ENCODE peak calls at places on chromosomes 3 and 15, in seven cellular contexts. J is K562, V is SK-N-SH, O is GM12878, C is HCT116, Q is HepG2, K is H1. N is an unnamed sample.

GRCh38 chr15:70867911-70868467 is 14.0 kb upstream of the LARP6 start:
- DNase-seq in J (no peak), V (peak), O (no peak), C (no peak), Q (no peak), K (no peak), N (no peak)

GRCh38 chr3:189324538-189325138 is 152.9 kb downstream of the TPRG1 start:
- DNase-seq in J (no peak), V (no peak), O (peak), C (peak), Q (peak), K (no peak), N (no peak)

GRCh38 chr3:187186801-187187421 is 10.4 kb upstream of the RTP1 start:
- DNase-seq in J (peak), V (no peak), O (no peak), C (no peak), Q (peak), K (no peak), N (no peak)

GRCh38 chr15:90667063-90667754 is 49.9 kb upstream of the BLM start:
- DNase-seq in J (no peak), V (no peak), O (no peak), C (no peak), Q (no peak), K (no peak), N (no peak)

GRCh38 chr3:64859625-64860590 is 172.1 kb upstream of the ADAMTS9 start:
- DNase-seq in J (no peak), V (no peak), O (no peak), C (no peak), Q (no peak), K (no peak), N (no peak)

GRCh38 chr15:98719169-98719515 is 70.8 kb downstream of the IGF1R start:
- DNase-seq in J (no peak), V (no peak), O (no peak), C (no peak), Q (no peak), K (no peak), N (no peak)

GRCh38 chr3:172972717-172973116 is 168.3 kb downstream of the SPATA16 start:
- DNase-seq in J (no peak), V (no peak), O (no peak), C (no peak), Q (no peak), K (no peak), N (no peak)

GRCh38 chr15:47473857-47474256 is 243.4 kb upstream of the SEMA6D start:
- DNase-seq in J (no peak), V (no peak), O (no peak), C (no peak), Q (no peak), K (no peak), N (no peak)

GRCh38 chr3:63508775-63509174 is 143.7 kb upstream of the SNTN start:
- DNase-seq in J (no peak), V (no peak), O (no peak), C (no peak), Q (no peak), K (no peak), N (no peak)

GRCh38 chr3:111732248-111732879 is 126.7 kb upstream of the PHLDB2 start:
- DNase-seq in J (no peak), V (no peak), O (no peak), C (no peak), Q (peak), K (no peak), N (peak)

GRCh38 chr3:106013971-106014370 is 145.2 kb upstream of the CBLB start:
- DNase-seq in J (peak), V (no peak), O (no peak), C (no peak), Q (no peak), K (no peak), N (no peak)

GRCh38 chr3:186107148-186108105 is 1.5 kb downstream of the ETV5 start:
- DNase-seq in J (peak), V (peak), O (no peak), C (peak), Q (peak), K (peak), N (peak)

GRCh38 chr15:63668601-63669000 is 71.4 kb downstream of the FBXL22 start:
- DNase-seq in J (no peak), V (no peak), O (no peak), C (no peak), Q (no peak), K (no peak), N (no peak)

GRCh38 chr3:27590437-27591320 is 106.5 kb upstream of the SLC4A7 start:
- DNase-seq in J (no peak), V (no peak), O (no peak), C (no peak), Q (no peak), K (no peak), N (no peak)

GRCh38 chr3:8764528-8764927 is 4.9 kb downstream of the OXTR start:
- DNase-seq in J (no peak), V (no peak), O (no peak), C (no peak), Q (no peak), K (peak), N (no peak)

GRCh38 chr3:32557640-32558352 is 12.9 kb downstream of the DYNC1LI1 start:
- DNase-seq in J (no peak), V (no peak), O (no peak), C (no peak), Q (peak), K (no peak), N (peak)

GRCh38 chr3:50562866-50563265 is 4.7 kb downstream of the C3orf18 start:
- DNase-seq in J (no peak), V (no peak), O (no peak), C (no peak), Q (no peak), K (no peak), N (no peak)

GRCh38 chr3:186519021-186519658 is 25.0 kb downstream of the CRYGS start:
- DNase-seq in J (no peak), V (no peak), O (peak), C (no peak), Q (no peak), K (no peak), N (no peak)

GRCh38 chr3:4540267-4540666 is 47.1 kb downstream of the ITPR1 start:
- DNase-seq in J (no peak), V (no peak), O (no peak), C (no peak), Q (no peak), K (no peak), N (no peak)

GRCh38 chr15:39127151-39127815 is 453.6 kb upstream of the THBS1 start:
- DNase-seq in J (no peak), V (no peak), O (no peak), C (no peak), Q (no peak), K (no peak), N (no peak)

GRCh38 chr15:78726870-78727551 is 84.3 kb downstream of the ADAMTS7 start:
- DNase-seq in J (peak), V (peak), O (no peak), C (peak), Q (peak), K (peak), N (peak)

GRCh38 chr15:91320106-91320505 is 220.0 kb downstream of the SV2B start:
- DNase-seq in J (no peak), V (no peak), O (no peak), C (no peak), Q (no peak), K (no peak), N (no peak)

GRCh38 chr3:71587958-71588357 is 4.4 kb upstream of the FOXP1 start:
- DNase-seq in J (no peak), V (no peak), O (no peak), C (no peak), Q (no peak), K (no peak), N (no peak)

GRCh38 chr3:172369590-172370259 is 78.5 kb downstream of the GHSR start:
- DNase-seq in J (no peak), V (no peak), O (no peak), C (no peak), Q (no peak), K (no peak), N (no peak)

GRCh38 chr15:57562220-57562769 is 29.4 kb upstream of the MYZAP start:
- DNase-seq in J (no peak), V (peak), O (no peak), C (no peak), Q (no peak), K (no peak), N (no peak)

GRCh38 chr15:57566840-57567239 is 24.9 kb upstream of the MYZAP start:
- DNase-seq in J (no peak), V (no peak), O (no peak), C (no peak), Q (no peak), K (no peak), N (no peak)

GRCh38 chr15:57567909-57568308 is 23.8 kb upstream of the MYZAP start:
- DNase-seq in J (no peak), V (no peak), O (no peak), C (no peak), Q (no peak), K (no peak), N (no peak)

GRCh38 chr15:57563416-57563815 is 28.3 kb upstream of the MYZAP start:
- DNase-seq in J (no peak), V (no peak), O (no peak), C (no peak), Q (no peak), K (no peak), N (no peak)

GRCh38 chr15:57565326-57565725 is 26.4 kb upstream of the MYZAP start:
- DNase-seq in J (no peak), V (no peak), O (no peak), C (no peak), Q (no peak), K (peak), N (no peak)
- TF ChIP-seq JUND in J (no peak), V (no peak), O (no peak), C (no peak), Q (no peak), K (no peak), N (no peak)

DNA sequence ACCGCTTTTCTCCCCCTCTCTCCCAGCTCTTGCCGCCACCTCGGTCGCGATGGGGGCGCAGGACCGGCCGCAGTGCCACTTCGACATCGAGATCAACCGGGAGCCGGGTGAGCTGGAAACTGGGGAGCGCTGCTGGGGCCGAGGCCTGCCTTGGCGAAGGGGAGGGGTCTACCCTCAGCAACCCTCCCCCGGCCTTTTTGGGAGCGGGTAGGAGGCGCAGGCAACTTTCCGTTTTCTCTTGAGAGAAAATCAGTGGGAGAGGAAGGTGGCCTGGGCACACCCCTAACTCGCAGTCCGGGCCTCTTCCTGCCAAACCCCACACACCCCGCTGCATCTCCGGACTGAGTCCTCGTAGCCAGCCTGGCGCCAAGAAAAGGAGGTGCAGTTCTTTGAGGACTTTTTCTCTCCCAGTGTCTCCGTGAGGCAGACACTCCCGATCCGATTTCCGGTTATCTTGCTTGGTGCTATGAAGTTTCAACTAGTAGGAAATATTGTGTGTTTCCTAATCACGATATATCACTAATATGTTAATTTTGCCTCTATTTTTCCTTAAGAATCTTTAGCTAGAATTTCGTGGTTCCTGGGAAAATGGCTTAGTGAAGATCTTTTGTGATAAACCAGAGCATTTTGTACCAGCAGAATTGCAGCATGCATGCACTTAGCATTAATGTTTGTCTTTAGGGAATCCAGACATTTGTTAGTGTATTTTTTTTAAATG is 631 bp downstream of the NKTR start:
- DNase-seq in J (peak), V (no peak), O (no peak), C (no peak), Q (peak), K (peak), N (peak)
- TF ChIP-seq JUND in J (no peak), V (no peak), O (no peak), C (no peak), Q (no peak), K (no peak), N (no peak)

DNA sequence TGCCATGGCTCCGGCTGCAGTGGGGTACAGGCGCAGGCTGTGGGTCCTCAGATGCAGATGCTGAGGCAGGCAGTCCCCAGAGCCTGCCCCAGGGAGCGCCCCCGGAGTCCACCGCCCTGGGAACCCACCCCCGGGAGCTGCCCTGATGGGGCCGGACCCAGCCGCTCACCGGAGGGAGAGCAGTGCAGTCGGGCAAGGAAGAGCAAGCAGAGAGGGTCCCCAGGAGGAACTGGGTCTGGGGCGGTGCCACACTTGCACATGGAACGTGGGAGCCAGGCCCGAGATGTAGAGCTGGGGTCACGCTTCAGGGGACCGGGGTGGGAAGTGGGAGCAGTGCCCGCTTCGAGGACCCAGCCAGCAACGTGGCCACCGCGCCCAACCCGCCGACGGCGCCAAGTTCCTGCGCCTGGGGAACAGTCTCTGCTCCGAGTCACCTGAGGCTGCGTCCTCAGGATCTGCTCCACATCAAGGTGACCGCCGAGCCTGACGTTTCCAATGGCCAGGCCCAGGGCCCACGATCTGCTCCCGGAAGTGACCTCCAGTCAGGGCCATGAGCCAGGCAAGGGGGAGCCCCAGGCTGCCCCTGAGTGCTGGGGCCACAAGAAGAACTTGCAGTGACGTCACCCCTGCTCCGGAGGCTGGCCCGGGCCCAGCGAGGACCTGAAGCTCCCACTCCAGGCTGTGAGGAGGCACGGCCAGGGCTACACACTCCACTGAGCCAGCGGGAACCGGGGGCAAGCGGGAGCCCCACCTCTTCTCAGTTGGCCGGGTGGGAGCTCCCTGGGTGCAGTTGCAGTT is 27.0 kb upstream of the TFG start:
- DNase-seq in J (no peak), V (peak), O (no peak), C (no peak), Q (no peak), K (no peak), N (no peak)
- TF ChIP-seq JUND in J (no peak), V (no peak), O (no peak), C (no peak), Q (no peak), K (no peak), N (no peak)

GRCh38 chr15:96339662-96340347 is 9.3 kb downstream of the NR2F2 start:
- DNase-seq in J (no peak), V (no peak), O (no peak), C (no peak), Q (no peak), K (no peak), N (no peak)
- TF ChIP-seq JUND in J (no peak), V (no peak), O (no peak), C (no peak), Q (no peak), K (no peak), N (no peak)

N was measured in T47D.